ENCODE peak calls at places on chromosome 6, in eight cellular contexts. One of them, this sample, is unnamed. For H3K27me3, the result is how much of the 10 kb centered on the place peaks cover.

GRCh38 chr6:141370438-141370837 is 762.3 kb upstream of the GJE1 start:
- DNase-seq in fibroblast of lung: no peak
- DNase-seq in mesendoderm: no peak
- DNase-seq in GM23248: no peak
- DNase-seq in colonic mucosa: no peak
- DNase-seq in HCT116: no peak
- DNase-seq in mammary epithelial cell: no peak
- DNase-seq in astrocyte: no peak
- DNase-seq in this sample: no peak

GRCh38 chr6:114343782-114344144 is 940 bp upstream of the HS3ST5 start:
- DNase-seq in fibroblast of lung: no peak
- DNase-seq in mesendoderm: no peak
- DNase-seq in GM23248: no peak
- DNase-seq in colonic mucosa: no peak
- DNase-seq in HCT116: no peak
- DNase-seq in mammary epithelial cell: no peak
- DNase-seq in astrocyte: no peak
- DNase-seq in this sample: no peak

GRCh38 chr6:4772750-4773149 is 3.5 kb upstream of the CDYL start:
- DNase-seq in fibroblast of lung: no peak
- DNase-seq in mesendoderm: peak
- DNase-seq in GM23248: no peak
- DNase-seq in colonic mucosa: no peak
- DNase-seq in HCT116: no peak
- DNase-seq in mammary epithelial cell: no peak
- DNase-seq in astrocyte: no peak
- DNase-seq in this sample: no peak

GRCh38 chr6:149271348-149272340 is 45.9 kb upstream of the TAB2 start:
- DNase-seq in fibroblast of lung: peak
- DNase-seq in mesendoderm: peak
- DNase-seq in GM23248: peak
- DNase-seq in colonic mucosa: no peak
- DNase-seq in HCT116: no peak
- DNase-seq in mammary epithelial cell: no peak
- DNase-seq in astrocyte: peak
- DNase-seq in this sample: no peak

GRCh38 chr6:97626586-97627441 is 343.8 kb upstream of the MMS22L start:
- DNase-seq in fibroblast of lung: peak
- DNase-seq in mesendoderm: no peak
- DNase-seq in GM23248: peak
- DNase-seq in colonic mucosa: no peak
- DNase-seq in HCT116: no peak
- DNase-seq in mammary epithelial cell: no peak
- DNase-seq in astrocyte: peak
- DNase-seq in this sample: peak

GRCh38 chr6:131914967-131915751 is 36.0 kb downstream of the CCN2 start:
- DNase-seq in fibroblast of lung: peak
- DNase-seq in mesendoderm: peak
- DNase-seq in GM23248: peak
- DNase-seq in colonic mucosa: peak
- DNase-seq in HCT116: peak
- DNase-seq in mammary epithelial cell: peak
- DNase-seq in astrocyte: peak
- DNase-seq in this sample: peak

GRCh38 chr6:4941782-4942672 is 61.8 kb downstream of the RPP40 start:
- DNase-seq in fibroblast of lung: peak
- DNase-seq in mesendoderm: peak
- DNase-seq in GM23248: peak
- DNase-seq in colonic mucosa: no peak
- DNase-seq in HCT116: peak
- DNase-seq in mammary epithelial cell: peak
- DNase-seq in astrocyte: peak
- DNase-seq in this sample: peak

GRCh38 chr6:9623985-9624384 is 790.9 kb downstream of the TFAP2A start:
- DNase-seq in fibroblast of lung: peak
- DNase-seq in mesendoderm: no peak
- DNase-seq in GM23248: peak
- DNase-seq in colonic mucosa: no peak
- DNase-seq in HCT116: no peak
- DNase-seq in mammary epithelial cell: no peak
- DNase-seq in astrocyte: peak
- DNase-seq in this sample: peak

GRCh38 chr6:36947570-36948351 is 6.8 kb upstream of the PI16 start:
- DNase-seq in fibroblast of lung: peak
- DNase-seq in mesendoderm: no peak
- DNase-seq in GM23248: no peak
- DNase-seq in colonic mucosa: no peak
- DNase-seq in HCT116: peak
- DNase-seq in mammary epithelial cell: peak
- DNase-seq in astrocyte: no peak
- DNase-seq in this sample: no peak

GRCh38 chr6:52482903-52483670 is 62.9 kb downstream of the EFHC1 start:
- DNase-seq in fibroblast of lung: peak
- DNase-seq in mesendoderm: no peak
- DNase-seq in GM23248: no peak
- DNase-seq in colonic mucosa: no peak
- DNase-seq in HCT116: no peak
- DNase-seq in mammary epithelial cell: peak
- DNase-seq in astrocyte: peak
- DNase-seq in this sample: no peak

GRCh38 chr6:89828988-89829590 is 591 bp upstream of the CASP8AP2 start:
- DNase-seq in fibroblast of lung: no peak
- DNase-seq in mesendoderm: no peak
- DNase-seq in GM23248: peak
- DNase-seq in colonic mucosa: peak
- DNase-seq in HCT116: no peak
- DNase-seq in mammary epithelial cell: no peak
- DNase-seq in astrocyte: no peak
- DNase-seq in this sample: no peak

GRCh38 chr6:91580635-91581034 is 993.8 kb upstream of the MAP3K7 start:
- DNase-seq in fibroblast of lung: peak
- DNase-seq in mesendoderm: no peak
- DNase-seq in GM23248: no peak
- DNase-seq in colonic mucosa: no peak
- DNase-seq in HCT116: no peak
- DNase-seq in mammary epithelial cell: no peak
- DNase-seq in astrocyte: no peak
- DNase-seq in this sample: no peak

GRCh38 chr6:29791162-29791561 is 36.5 kb upstream of the HLA-G start:
- DNase-seq in fibroblast of lung: no peak
- DNase-seq in mesendoderm: no peak
- DNase-seq in GM23248: peak
- DNase-seq in colonic mucosa: no peak
- DNase-seq in HCT116: no peak
- DNase-seq in mammary epithelial cell: peak
- DNase-seq in astrocyte: no peak
- DNase-seq in this sample: peak

GRCh38 chr6:84788689-84789088 is 24.3 kb upstream of the TBX18 start:
- DNase-seq in fibroblast of lung: no peak
- DNase-seq in mesendoderm: no peak
- DNase-seq in GM23248: no peak
- DNase-seq in colonic mucosa: no peak
- DNase-seq in HCT116: no peak
- DNase-seq in mammary epithelial cell: no peak
- DNase-seq in astrocyte: no peak
- DNase-seq in this sample: no peak

GRCh38 chr6:46421239-46421638 is 70.0 kb downstream of the RCAN2 start:
- DNase-seq in fibroblast of lung: no peak
- DNase-seq in mesendoderm: peak
- DNase-seq in GM23248: peak
- DNase-seq in colonic mucosa: no peak
- DNase-seq in HCT116: no peak
- DNase-seq in mammary epithelial cell: no peak
- DNase-seq in astrocyte: no peak
- DNase-seq in this sample: peak

GRCh38 chr6:99613398-99613704 is 6.7 kb downstream of the PRDM13 start:
- DNase-seq in fibroblast of lung: peak
- DNase-seq in mesendoderm: peak
- DNase-seq in GM23248: peak
- DNase-seq in colonic mucosa: peak
- DNase-seq in HCT116: no peak
- DNase-seq in mammary epithelial cell: no peak
- DNase-seq in astrocyte: no peak
- DNase-seq in this sample: peak
- H3K4me3 ChIP-seq in fibroblast of lung: peak
- H3K4me3 ChIP-seq in mesendoderm: no peak
- H3K4me3 ChIP-seq in GM23248: peak
- H3K4me3 ChIP-seq in colonic mucosa: peak
- H3K4me3 ChIP-seq in HCT116: no peak
- H3K4me3 ChIP-seq in mammary epithelial cell: no peak
- H3K4me3 ChIP-seq in astrocyte: no peak
- H3K4me3 ChIP-seq in this sample: peak

GRCh38 chr6:170152111-170152926 is 138.6 kb downstream of the DLL1 start:
- DNase-seq in fibroblast of lung: peak
- DNase-seq in mesendoderm: peak
- DNase-seq in GM23248: no peak
- DNase-seq in colonic mucosa: peak
- DNase-seq in HCT116: no peak
- DNase-seq in mammary epithelial cell: no peak
- DNase-seq in astrocyte: peak
- DNase-seq in this sample: no peak
- H3K9ac ChIP-seq in fibroblast of lung: no peak
- H3K9ac ChIP-seq in mesendoderm: peak
- H3K9ac ChIP-seq in GM23248: no peak
- H3K9ac ChIP-seq in colonic mucosa: no peak
- H3K9ac ChIP-seq in HCT116: no peak
- H3K9ac ChIP-seq in mammary epithelial cell: no peak
- H3K9ac ChIP-seq in astrocyte: no peak
- H3K9ac ChIP-seq in this sample: no peak

GRCh38 chr6:30913721-30914075 is 340 bp upstream of the VARS2 start:
- DNase-seq in fibroblast of lung: no peak
- DNase-seq in mesendoderm: no peak
- DNase-seq in GM23248: no peak
- DNase-seq in colonic mucosa: no peak
- DNase-seq in HCT116: no peak
- DNase-seq in mammary epithelial cell: no peak
- DNase-seq in astrocyte: no peak
- DNase-seq in this sample: no peak
- H3K27me3 ChIP-seq in fibroblast of lung: under half
- H3K27me3 ChIP-seq in mesendoderm: under half
- H3K27me3 ChIP-seq in GM23248: under half
- H3K27me3 ChIP-seq in colonic mucosa: under half
- H3K27me3 ChIP-seq in HCT116: under half
- H3K27me3 ChIP-seq in mammary epithelial cell: under half
- H3K27me3 ChIP-seq in astrocyte: under half
- H3K27me3 ChIP-seq in this sample: under half

DNA sequence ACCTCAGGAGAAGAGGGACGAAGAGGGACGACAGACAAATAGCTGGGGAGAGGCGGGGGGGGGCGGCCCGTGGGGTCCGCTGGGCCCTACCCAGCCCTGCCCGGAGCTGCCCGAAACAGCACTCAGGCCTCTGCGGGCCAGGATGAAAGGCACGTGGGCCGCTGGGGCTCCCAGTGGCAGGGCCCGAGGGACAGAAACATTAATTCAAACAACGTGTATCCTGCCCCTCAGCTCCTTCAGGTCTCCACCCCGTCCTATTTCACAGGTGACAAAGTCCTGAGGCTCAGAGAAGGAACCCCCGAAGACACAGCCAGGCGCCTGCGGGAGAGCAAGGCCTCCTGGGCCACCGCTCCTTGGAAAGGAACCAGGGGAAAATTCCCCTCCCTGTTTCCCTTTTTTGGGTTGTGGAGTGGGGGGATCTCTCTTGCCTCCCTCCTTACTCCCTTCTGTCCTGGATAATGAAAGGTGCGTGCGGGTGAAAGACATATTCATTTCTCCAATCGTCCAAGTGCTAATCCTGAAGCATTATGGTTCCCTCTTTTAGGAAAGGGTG is 93.3 kb downstream of the RNASET2 start:
- DNase-seq in fibroblast of lung: no peak
- DNase-seq in mesendoderm: no peak
- DNase-seq in GM23248: no peak
- DNase-seq in colonic mucosa: no peak
- DNase-seq in HCT116: no peak
- DNase-seq in mammary epithelial cell: no peak
- DNase-seq in astrocyte: no peak
- DNase-seq in this sample: peak
- H3K4me3 ChIP-seq in fibroblast of lung: no peak
- H3K4me3 ChIP-seq in mesendoderm: no peak
- H3K4me3 ChIP-seq in GM23248: peak
- H3K4me3 ChIP-seq in colonic mucosa: peak
- H3K4me3 ChIP-seq in HCT116: no peak
- H3K4me3 ChIP-seq in mammary epithelial cell: no peak
- H3K4me3 ChIP-seq in astrocyte: peak
- H3K4me3 ChIP-seq in this sample: no peak